ENCODE peak calls at places on chromosomes 2 and 18, in five cellular contexts. T is putamen; K is aorta; R is activated CD8-positive, alpha-beta memory T cell treated with anti-CD3 and anti-CD28 coated beads, Interleukin-2, amount 10 ng/mL, durations not matched to agents 7 days and 5 days; N is AG10803. U is an unnamed sample.

GRCh38 chr2:187271825-187272224 is 176.2 kb downstream of the CALCRL start:
- DNase-seq in T (no peak), K (no peak), R (no peak), N (no peak), U (no peak)

GRCh38 chr2:204545861-204546773 is 842 bp downstream of the PARD3B start:
- DNase-seq in T (no peak), K (no peak), R (no peak), N (no peak), U (no peak)

GRCh38 chr2:2291500-2292260 is 39.4 kb downstream of the MYT1L start:
- DNase-seq in T (no peak), K (no peak), R (no peak), N (peak; percentile 4), U (no peak)

GRCh38 chr2:166067204-166067603 is 60.6 kb downstream of the SCN1A start:
- DNase-seq in T (no peak), K (no peak), R (no peak), N (no peak), U (no peak)

GRCh38 chr2:171084128-171084527 is 76.6 kb downstream of the TLK1 start:
- DNase-seq in T (no peak), K (no peak), R (no peak), N (no peak), U (no peak)

GRCh38 chr2:46780801-46781445 is 134.7 kb downstream of the MCFD2 start:
- DNase-seq in T (no peak), K (peak; percentile 60), R (no peak), N (peak; percentile 89), U (no peak)

GRCh38 chr2:109526442-109526970 is 87.3 kb downstream of the SEPTIN10 start:
- DNase-seq in T (no peak), K (no peak), R (no peak), N (no peak), U (peak; percentile 25)

GRCh38 chr18:55402731-55403405 is 185.1 kb downstream of the TCF4 start:
- DNase-seq in T (no peak), K (no peak), R (no peak), N (no peak), U (no peak)

GRCh38 chr2:6970976-6971480 is 53.8 kb downstream of the RNF144A start:
- DNase-seq in T (no peak), K (no peak), R (peak; percentile 16), N (no peak), U (no peak)

GRCh38 chr18:54532222-54532621 is 58.8 kb upstream of the DYNAP start:
- DNase-seq in T (no peak), K (no peak), R (no peak), N (no peak), U (no peak)

GRCh38 chr2:42182654-42183308 is 13.6 kb downstream of the EML4 start:
- DNase-seq in T (no peak), K (no peak), R (no peak), N (peak; percentile 18), U (no peak)

GRCh38 chr2:45388541-45389100 is 222.4 kb downstream of the SRBD1 start:
- DNase-seq in T (no peak), K (no peak), R (no peak), N (no peak), U (no peak)

GRCh38 chr2:12261993-12262680 is 454.6 kb upstream of the TRIB2 start:
- DNase-seq in T (no peak), K (no peak), R (no peak), N (peak; percentile 3), U (no peak)

GRCh38 chr2:206968139-206969086 is 29.1 kb downstream of the CPO start:
- DNase-seq in T (no peak), K (no peak), R (no peak), N (peak; percentile 26), U (no peak)

GRCh38 chr18:45777393-45777792 is 48.1 kb upstream of the SIGLEC15 start:
- DNase-seq in T (no peak), K (no peak), R (no peak), N (peak; percentile 86), U (no peak)

GRCh38 chr2:17181051-17181450 is 337.2 kb downstream of the RAD51AP2 start:
- DNase-seq in T (no peak), K (no peak), R (no peak), N (no peak), U (no peak)

GRCh38 chr18:46169464-46169941 is 65.3 kb downstream of the HAUS1 start:
- DNase-seq in T (no peak), K (no peak), R (no peak), N (peak; percentile 73), U (no peak)

GRCh38 chr18:13435596-13436333 is 217.2 kb downstream of the LDLRAD4 start:
- DNase-seq in T (no peak), K (peak; percentile 75), R (no peak), N (peak; percentile 59), U (no peak)

GRCh38 chr2:192535956-192536685 is 341.4 kb upstream of the TMEFF2 start:
- DNase-seq in T (no peak), K (no peak), R (no peak), N (no peak), U (no peak)

GRCh38 chr2:60867007-60867406 is 14.4 kb upstream of the REL start:
- DNase-seq in T (no peak), K (no peak), R (no peak), N (no peak), U (no peak)

GRCh38 chr18:79512461-79513380 is 117.0 kb downstream of the NFATC1 start:
- DNase-seq in T (no peak), K (peak; percentile 33), R (peak; percentile 30), N (no peak), U (peak; percentile 55)

GRCh38 chr2:145751155-145751554 is 1231.2 kb upstream of the ZEB2 start:
- DNase-seq in T (no peak), K (no peak), R (no peak), N (no peak), U (no peak)

U was measured in RWPE2.